ENCODE peak calls at places on chromosomes 2 and 18, in seven cellular contexts. W is HCT116, Y is SK-N-SH, N is GM12878, S is H1, Q is HepG2, D is K562. M is an unnamed sample.
A peak's percentile ranks its signal among the peaks of the same experiment; 100 is the strongest.

GRCh38 chr2:232731470-232731869 is 34.3 kb downstream of the GIGYF2 start:
- DNase-seq in W (no peak), Y (no peak), N (no peak), S (no peak), Q (no peak), D (no peak), M (no peak)

GRCh38 chr18:50135903-50136302 is 59.0 kb downstream of the MYO5B start:
- DNase-seq in W (no peak), Y (no peak), N (no peak), S (no peak), Q (no peak), D (no peak), M (no peak)

GRCh38 chr2:157593411-157593810 is 35.3 kb downstream of the ACVR1C start:
- DNase-seq in W (no peak), Y (no peak), N (no peak), S (no peak), Q (no peak), D (no peak), M (no peak)

GRCh38 chr2:174570325-174570958 is 27.2 kb downstream of the WIPF1 start:
- DNase-seq in W (no peak), Y (no peak), N (no peak), S (no peak), Q (no peak), D (no peak), M (no peak)

GRCh38 chr2:28359222-28360065 is 33.2 kb upstream of the FOSL2 start:
- DNase-seq in W (no peak), Y (no peak), N (peak; percentile 57), S (no peak), Q (peak; percentile 69), D (peak; percentile 90), M (peak; percentile 42)

GRCh38 chr2:102839668-102840388 is 78.0 kb downstream of the TMEM182 start:
- DNase-seq in W (peak; percentile 22), Y (peak; percentile 40), N (peak; percentile 3), S (peak; percentile 75), Q (peak; percentile 35), D (peak; percentile 54), M (peak; percentile 53)

GRCh38 chr2:60046529-60046928 is 506.9 kb downstream of the BCL11A start:
- DNase-seq in W (no peak), Y (no peak), N (no peak), S (no peak), Q (no peak), D (no peak), M (no peak)

GRCh38 chr2:165193178-165193777 is 10.6 kb downstream of the SCN3A start:
- DNase-seq in W (no peak), Y (no peak), N (peak; percentile 61), S (no peak), Q (no peak), D (no peak), M (no peak)

GRCh38 chr18:5414546-5414945 is 119.0 kb upstream of the ZBTB14 start:
- DNase-seq in W (no peak), Y (peak; percentile 35), N (no peak), S (no peak), Q (no peak), D (no peak), M (no peak)

GRCh38 chr2:2681611-2682295 is 350.7 kb upstream of the MYT1L start:
- DNase-seq in W (no peak), Y (no peak), N (no peak), S (no peak), Q (no peak), D (no peak), M (no peak)

GRCh38 chr2:236607471-236608307 is 38.1 kb downstream of the ACKR3 start:
- DNase-seq in W (no peak), Y (peak; percentile 19), N (no peak), S (no peak), Q (no peak), D (peak; percentile 3), M (no peak)

GRCh38 chr2:28387082-28387960 is 5.3 kb upstream of the FOSL2 start:
- DNase-seq in W (no peak), Y (no peak), N (no peak), S (no peak), Q (no peak), D (no peak), M (no peak)

GRCh38 chr18:37636831-37637230 is 71.2 kb upstream of the CELF4 start:
- DNase-seq in W (no peak), Y (no peak), N (no peak), S (no peak), Q (no peak), D (no peak), M (no peak)

GRCh38 chr18:79987566-79987965 is 797 bp downstream of the TXNL4A start:
- DNase-seq in W (no peak), Y (no peak), N (no peak), S (no peak), Q (no peak), D (no peak), M (no peak)

GRCh38 chr2:63364866-63365265 is 223.4 kb downstream of the WDPCP start:
- DNase-seq in W (no peak), Y (no peak), N (no peak), S (no peak), Q (peak; percentile 54), D (no peak), M (peak; percentile 1)

GRCh38 chr2:45009303-45009927 is at the start of gene SIX2:
- DNase-seq in W (peak; percentile 85), Y (peak; percentile 99), N (no peak), S (peak; percentile 92), Q (peak; percentile 41), D (peak; percentile 8), M (peak; percentile 98)

GRCh38 chr2:205187731-205188130 is 494.6 kb upstream of the NRP2 start:
- DNase-seq in W (no peak), Y (no peak), N (no peak), S (no peak), Q (no peak), D (no peak), M (no peak)

GRCh38 chr2:7516447-7517121 is 599.4 kb downstream of the RNF144A start:
- DNase-seq in W (no peak), Y (no peak), N (no peak), S (no peak), Q (no peak), D (no peak), M (no peak)

GRCh38 chr18:59218018-59218417 is 1.9 kb upstream of the GRP start:
- DNase-seq in W (no peak), Y (no peak), N (no peak), S (no peak), Q (no peak), D (no peak), M (no peak)

GRCh38 chr18:56903686-56904085 is 243.2 kb upstream of the BOD1L2 start:
- DNase-seq in W (no peak), Y (no peak), N (no peak), S (no peak), Q (no peak), D (no peak), M (no peak)

GRCh38 chr2:158932246-158932645 is 36.2 kb upstream of the TANC1 start:
- DNase-seq in W (no peak), Y (no peak), N (no peak), S (no peak), Q (no peak), D (no peak), M (no peak)

GRCh38 chr2:47564129-47564528 is 161.2 kb downstream of the MSH2 start:
- DNase-seq in W (no peak), Y (no peak), N (no peak), S (no peak), Q (no peak), D (no peak), M (no peak)

GRCh38 chr2:47572136-47572535 is 169.2 kb downstream of the MSH2 start:
- DNase-seq in W (no peak), Y (no peak), N (no peak), S (no peak), Q (no peak), D (no peak), M (no peak)

GRCh38 chr2:47566207-47566858 is 163.4 kb downstream of the MSH2 start:
- DNase-seq in W (no peak), Y (no peak), N (no peak), S (no peak), Q (no peak), D (no peak), M (no peak)

GRCh38 chr2:47569658-47570398 is 166.9 kb downstream of the MSH2 start:
- DNase-seq in W (no peak), Y (peak; percentile 82), N (no peak), S (peak; percentile 64), Q (no peak), D (no peak), M (no peak)

GRCh38 chr2:47568164-47568861 is 165.4 kb downstream of the MSH2 start:
- DNase-seq in W (no peak), Y (no peak), N (no peak), S (no peak), Q (no peak), D (no peak), M (no peak)
- TF ChIP-seq JUND in W (no peak), Y (no peak), N (no peak), S (no peak), Q (no peak), D (no peak), M (no peak)

GRCh38 chr18:46672062-46672970 is 15.3 kb upstream of the LOXHD1 start:
- DNase-seq in W (no peak), Y (no peak), N (no peak), S (no peak), Q (no peak), D (no peak), M (no peak)

GRCh38 chr18:46676162-46676830 is 19.3 kb upstream of the LOXHD1 start:
- DNase-seq in W (no peak), Y (no peak), N (no peak), S (no peak), Q (no peak), D (no peak), M (no peak)

GRCh38 chr18:46677609-46678470 is 20.8 kb upstream of the LOXHD1 start:
- DNase-seq in W (peak; percentile 2), Y (peak; percentile 36), N (no peak), S (no peak), Q (no peak), D (no peak), M (no peak)

GRCh38 chr18:46678785-46679404 is 21.9 kb upstream of the LOXHD1 start:
- DNase-seq in W (no peak), Y (no peak), N (no peak), S (no peak), Q (no peak), D (no peak), M (no peak)

DNA sequence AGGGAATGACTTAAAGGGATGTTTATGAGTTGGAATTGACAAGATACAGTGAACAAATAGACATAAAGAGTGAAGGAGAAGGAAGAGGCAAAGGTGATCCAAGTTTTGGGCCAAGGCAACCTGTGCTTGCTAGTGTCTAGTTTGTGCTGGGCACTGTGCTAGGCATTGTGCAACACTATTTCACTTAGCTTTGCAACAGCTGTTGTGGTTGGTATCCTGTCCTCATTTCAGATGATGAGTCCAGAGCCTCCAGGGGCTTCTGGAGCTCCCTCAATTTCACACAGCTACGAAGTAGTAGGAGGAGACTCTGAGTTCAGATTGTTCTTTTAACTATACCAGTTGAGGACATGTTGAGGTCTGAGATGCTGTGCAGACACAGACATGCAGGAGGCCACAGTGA is 18.1 kb upstream of the LOXHD1 start:
- DNase-seq in W (no peak), Y (no peak), N (no peak), S (no peak), Q (no peak), D (no peak), M (no peak)
- TF ChIP-seq JUND in W (no peak), Y (no peak), N (no peak), S (no peak), Q (no peak), D (no peak), M (no peak)

GRCh38 chr2:113240150-113240914 is 38.4 kb downstream of the PAX8 start:
- DNase-seq in W (peak; percentile 55), Y (peak; percentile 89), N (no peak), S (no peak), Q (no peak), D (no peak), M (no peak)
- TF ChIP-seq JUND in W (no peak), Y (peak; percentile 59), N (no peak), S (no peak), Q (no peak), D (no peak), M (no peak)

GRCh38 chr2:20507166-20507692 is 60.4 kb downstream of the RHOB start:
- DNase-seq in W (no peak), Y (no peak), N (peak; percentile 62), S (no peak), Q (no peak), D (peak; percentile 34), M (no peak)
- TF ChIP-seq JUND in W (no peak), Y (no peak), N (no peak), S (no peak), Q (no peak), D (no peak), M (no peak)

M was measured in T47D.